ENCODE peak calls at places on chromosomes 6 and 20, in six cellular contexts. T is CD8-positive, alpha-beta memory T cell; D is CD4-positive, CD25-positive, alpha-beta regulatory T cell; Y is astrocyte of the spinal cord; V is fibroblast of lung; Q is CD8-positive, alpha-beta T cell. A is an unnamed sample.
A peak's percentile ranks its signal among the peaks of the same experiment; 100 is the strongest.

GRCh38 chr6:149859368-149859767 is 4.8 kb downstream of the LRP11 start:
- DNase-seq in T (no peak), Y (peak; percentile 80), V (peak; percentile 98), Q (no peak), D (no peak), A (peak; percentile 89)

GRCh38 chr20:9491324-9491723 is 23.1 kb upstream of the LAMP5 start:
- DNase-seq in Q (no peak), Y (no peak), D (no peak), V (no peak), T (no peak), A (no peak)

GRCh38 chr6:4583026-4583425 is 193.2 kb upstream of the CDYL start:
- DNase-seq in T (no peak), V (no peak), Q (no peak), D (no peak), Y (no peak), A (peak; percentile 7)

GRCh38 chr6:112117554-112117953 is 30.2 kb downstream of the FAM229B start:
- DNase-seq in T (no peak), Y (peak; percentile 40), Q (no peak), D (peak; percentile 16), V (no peak), A (peak; percentile 3)

GRCh38 chr6:159594750-159595117 is 98.3 kb downstream of the SOD2 start:
- DNase-seq in Y (peak; percentile 87), V (peak; percentile 73), D (no peak), Q (no peak), T (no peak), A (peak; percentile 62)

GRCh38 chr6:33568826-33569570 is 11.1 kb downstream of the BAK1 start:
- DNase-seq in D (no peak), Q (no peak), V (no peak), T (no peak), Y (no peak), A (no peak)

GRCh38 chr6:134453792-134454510 is 136.0 kb upstream of the SGK1 start:
- DNase-seq in Q (no peak), V (no peak), T (no peak), D (no peak), Y (no peak), A (no peak)

GRCh38 chr6:159754959-159755914 is 6.6 kb upstream of the ACAT2 start:
- DNase-seq in D (no peak), Y (no peak), V (peak; percentile 11), T (no peak), Q (no peak), A (peak; percentile 33)

GRCh38 chr6:166454692-166455515 is 72.2 kb upstream of the MPC1 start:
- DNase-seq in V (no peak), Q (no peak), Y (no peak), T (no peak), D (no peak), A (no peak)

GRCh38 chr6:156175971-156176421 is 601.2 kb upstream of the ARID1B start:
- DNase-seq in Y (no peak), Q (no peak), V (no peak), D (no peak), T (no peak), A (no peak)

GRCh38 chr6:37485259-37485658 is 14.4 kb downstream of the CCDC167 start:
- DNase-seq in D (no peak), Q (no peak), T (no peak), Y (no peak), V (no peak), A (no peak)

GRCh38 chr6:89530982-89531381 is 98.0 kb downstream of the ANKRD6 start:
- DNase-seq in Y (no peak), T (no peak), Q (no peak), D (no peak), V (no peak), A (no peak)

GRCh38 chr6:157381631-157382621 is 936 bp downstream of the ZDHHC14 start:
- DNase-seq in T (peak; percentile 49), D (peak; percentile 63), Y (peak; percentile 49), V (peak; percentile 57), Q (no peak), A (peak; percentile 84)

GRCh38 chr6:116221067-116221466 is 32.8 kb downstream of the TSPYL4 start:
- DNase-seq in V (no peak), Y (no peak), D (no peak), T (no peak), Q (no peak), A (no peak)

GRCh38 chr6:163338671-163339405 is 75.7 kb upstream of the QKI start:
- DNase-seq in V (peak; percentile 82), T (no peak), D (no peak), Y (peak; percentile 92), Q (no peak), A (peak; percentile 21)

GRCh38 chr20:31653573-31653972 is 15.9 kb downstream of the COX4I2 start:
- DNase-seq in Q (no peak), D (no peak), T (no peak), Y (no peak), V (no peak), A (no peak)

GRCh38 chr20:5586720-5587119 is 163.5 kb upstream of the SHLD1 start:
- DNase-seq in T (no peak), Y (no peak), D (no peak), V (no peak), Q (no peak), A (no peak)

GRCh38 chr6:101302593-101302992 is 90.9 kb upstream of the GRIK2 start:
- DNase-seq in V (no peak), T (no peak), Q (no peak), D (no peak), Y (no peak), A (no peak)

DNA sequence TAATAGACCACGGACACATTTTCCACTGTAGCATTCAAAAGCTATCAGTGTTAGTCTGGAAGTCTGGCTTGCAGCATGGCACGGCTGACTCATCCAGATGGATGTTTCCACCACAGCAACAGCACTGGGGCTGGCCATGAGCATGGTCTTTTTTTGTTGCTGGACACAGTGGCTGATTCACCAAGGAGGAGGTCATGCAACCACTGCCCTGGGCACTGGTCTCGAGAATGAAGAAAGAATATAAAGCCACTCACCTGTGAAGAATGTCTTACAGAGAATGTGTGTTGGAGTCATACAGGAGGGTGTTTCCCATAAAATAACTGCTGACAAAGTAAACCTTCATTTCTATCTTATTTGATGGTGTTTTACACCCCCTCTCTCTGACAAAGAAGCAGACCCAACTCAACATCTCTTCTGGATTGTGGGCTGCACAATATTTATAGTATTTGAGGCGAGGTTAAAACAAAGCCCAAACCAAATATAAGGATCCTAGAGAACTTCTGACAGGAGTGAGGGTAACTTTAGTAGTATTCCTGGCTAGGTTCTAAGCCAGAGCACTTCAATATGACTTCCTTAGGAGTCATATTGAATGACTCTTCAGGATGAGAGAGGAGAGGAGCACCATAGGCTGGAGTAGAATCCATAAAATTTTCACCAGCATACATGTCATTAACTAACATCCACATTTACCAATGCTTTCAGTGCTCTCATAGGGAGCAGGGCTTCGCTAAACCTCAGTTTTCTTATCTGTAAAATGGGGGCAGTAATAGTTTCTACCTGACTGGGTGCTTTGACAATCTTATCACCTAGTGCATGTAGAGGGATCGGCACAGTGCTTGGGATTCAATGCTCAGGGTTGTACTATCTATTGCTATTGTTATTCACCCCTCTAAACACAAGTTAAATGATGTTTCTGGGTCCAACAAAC is 121.4 kb downstream of the KIF13A start:
- DNase-seq in D (no peak), V (peak; percentile 86), Q (no peak), Y (peak; percentile 95), T (no peak), A (peak; percentile 96)
- H3K4me3 ChIP-seq in D (no peak overlapping the region), V (no peak overlapping the region), Q (no peak overlapping the region), Y (no peak overlapping the region), T (no peak overlapping the region), A (no peak overlapping the region)

GRCh38 chr6:81557811-81558210 is 194.7 kb downstream of the TENT5A start:
- DNase-seq in Y (no peak), T (no peak), Q (no peak), V (no peak), D (no peak), A (no peak)
- H3K4me3 ChIP-seq in Y (no peak overlapping the region), T (no peak overlapping the region), Q (no peak overlapping the region), V (no peak overlapping the region), D (no peak overlapping the region), A (no peak overlapping the region)

GRCh38 chr6:108541843-108542795 is 18.6 kb upstream of the FOXO3 start:
- DNase-seq in Y (peak; percentile 85), Q (peak; percentile 39), D (peak; percentile 86), V (peak; percentile 87), T (peak; percentile 68), A (peak; percentile 90)
- H3K4me3 ChIP-seq in Y (no peak overlapping the region), Q (no peak overlapping the region), D (no peak overlapping the region), V (no peak overlapping the region), T (no peak overlapping the region), A (no peak overlapping the region)

GRCh38 chr6:135955106-135955505 is 103.6 kb downstream of the PDE7B start:
- DNase-seq in V (no peak), T (no peak), Q (no peak), Y (no peak), D (no peak), A (no peak)

GRCh38 chr6:135953800-135954199 is 102.3 kb downstream of the PDE7B start:
- DNase-seq in D (no peak), V (no peak), Q (no peak), T (no peak), Y (no peak), A (no peak)

GRCh38 chr6:135946674-135947073 is 95.2 kb downstream of the PDE7B start:
- DNase-seq in V (no peak), D (no peak), Q (no peak), Y (no peak), T (no peak), A (no peak)

GRCh38 chr6:135950709-135951108 is 99.2 kb downstream of the PDE7B start:
- DNase-seq in D (no peak), Q (no peak), V (no peak), Y (no peak), T (no peak), A (no peak)

GRCh38 chr6:135951169-135951568 is 99.7 kb downstream of the PDE7B start:
- DNase-seq in D (no peak), Y (no peak), T (no peak), V (no peak), Q (no peak), A (no peak)
- H3K4me3 ChIP-seq in D (no peak overlapping the region), Y (no peak overlapping the region), T (no peak overlapping the region), V (no peak overlapping the region), Q (no peak overlapping the region), A (no peak overlapping the region)

GRCh38 chr6:146855889-146856288 is 257.1 kb downstream of the ADGB start:
- DNase-seq in Y (no peak), D (no peak), V (no peak), Q (no peak), T (no peak), A (no peak)
- H3K4me3 ChIP-seq in Y (no peak overlapping the region), D (no peak overlapping the region), V (no peak overlapping the region), Q (no peak overlapping the region), T (no peak overlapping the region), A (no peak overlapping the region)

GRCh38 chr6:128491643-128492206 is 28.7 kb downstream of the PTPRK start:
- DNase-seq in T (no peak), D (no peak), Q (no peak), V (peak; percentile 79), Y (peak; percentile 78), A (no peak)
- H3K4me3 ChIP-seq in T (no peak overlapping the region), D (no peak overlapping the region), Q (no peak overlapping the region), V (peak overlapping the region; percentile 41), Y (peak overlapping the region; percentile 44), A (no peak overlapping the region)